ENCODE peak calls at places on chromosomes 4 and X, in eight cellular contexts. S is left ventricle myocardium inferior, D is type B pancreatic cell, M is GM20000, Q is stomach, L is A549, E is transverse colon, C is GM13976. A is an unnamed sample.

GRCh38 chr4:56026596-56026995 is 77.9 kb downstream of the CEP135 start:
- DNase-seq in M (no peak), E (no peak), C (no peak), Q (no peak), L (no peak), D (no peak), S (no peak), A (no peak)

GRCh38 chr4:106854970-106855369 is 181.1 kb downstream of the DKK2 start:
- DNase-seq in M (no peak), S (no peak), Q (no peak), D (no peak), C (no peak), L (no peak), E (no peak), A (no peak)

GRCh38 chr4:181971411-181971810 is 271.8 kb upstream of the TENM3 start:
- DNase-seq in D (no peak), Q (no peak), E (no peak), S (no peak), L (no peak), M (peak; percentile 15), C (peak; percentile 16), A (no peak)

GRCh38 chr4:88456757-88457306 is at the start of gene HERC5:
- DNase-seq in M (peak; percentile 98), C (peak; percentile 97), Q (peak; percentile 94), L (peak; percentile 82), S (peak; percentile 91), E (peak; percentile 94), D (peak; percentile 83), A (peak; percentile 92)

GRCh38 chr4:162497564-162498167 is 333.9 kb upstream of the FSTL5 start:
- DNase-seq in S (no peak), C (peak; percentile 43), Q (no peak), M (peak; percentile 20), D (no peak), L (peak; percentile 5), E (no peak), A (no peak)

GRCh38 chr4:8030121-8030781 is 90.6 kb upstream of the AFAP1 start:
- DNase-seq in M (no peak), L (no peak), Q (no peak), D (no peak), E (no peak), C (no peak), S (no peak), A (no peak)

GRCh38 chr4:107552306-107552705 is 167.7 kb downstream of the PAPSS1 start:
- DNase-seq in L (no peak), C (no peak), M (no peak), S (no peak), D (no peak), Q (no peak), E (no peak), A (no peak)

GRCh38 chrX:155086202-155086840 is 15.0 kb downstream of the BRCC3 start:
- DNase-seq in E (peak; percentile 30), S (no peak), D (no peak), L (peak; percentile 22), Q (no peak), C (peak; percentile 33), M (no peak), A (no peak)

GRCh38 chr4:106502106-106502699 is 133.6 kb upstream of the GIMD1 start:
- DNase-seq in D (no peak), L (peak; percentile 18), M (peak; percentile 47), E (peak; percentile 41), Q (peak; percentile 64), C (peak; percentile 54), S (peak; percentile 29), A (no peak)

GRCh38 chrX:109498434-109498833 is 16.5 kb upstream of the GUCY2F start:
- DNase-seq in C (no peak), S (no peak), Q (no peak), M (no peak), L (no peak), D (no peak), E (no peak), A (no peak)

GRCh38 chr4:76654796-76655195 is 219.8 kb downstream of the SHROOM3 start:
- DNase-seq in L (no peak), C (no peak), E (no peak), M (no peak), D (no peak), Q (no peak), S (no peak), A (no peak)

GRCh38 chr4:6224725-6225124 is 24.4 kb upstream of the JAKMIP1 start:
- DNase-seq in S (no peak), M (no peak), L (no peak), C (no peak), D (no peak), E (no peak), Q (no peak), A (peak; percentile 7)

GRCh38 chrX:17627026-17627425 is 110.3 kb upstream of the SCML1 start:
- DNase-seq in C (no peak), Q (no peak), D (no peak), E (no peak), M (no peak), L (no peak), S (no peak), A (no peak)

GRCh38 chr4:7411491-7411890 is 23.2 kb downstream of the PSAPL1 start:
- DNase-seq in M (no peak), D (no peak), S (no peak), L (no peak), Q (peak; percentile 7), C (no peak), E (no peak), A (peak; percentile 53)

GRCh38 chr4:187020681-187021080 is 297.0 kb upstream of the FAT1 start:
- DNase-seq in C (no peak), S (no peak), Q (no peak), L (no peak), M (no peak), E (no peak), D (no peak), A (no peak)

GRCh38 chrX:153638436-153639176 is 8.4 kb upstream of the DUSP9 start:
- DNase-seq in E (no peak), M (no peak), Q (peak; percentile 15), C (no peak), D (no peak), S (no peak), L (no peak), A (no peak)

GRCh38 chr4:139532951-139533350 is 23.1 kb downstream of the SETD7 start:
- DNase-seq in C (no peak), S (no peak), D (no peak), L (no peak), M (no peak), E (no peak), Q (no peak), A (no peak)

GRCh38 chr4:110978761-110979160 is 355.9 kb upstream of the PITX2 start:
- DNase-seq in C (no peak), D (no peak), M (no peak), L (no peak), S (no peak), E (no peak), Q (no peak), A (no peak)

GRCh38 chrX:94057385-94057784 is 383.4 kb downstream of the FAM133A start:
- DNase-seq in C (no peak), L (no peak), D (no peak), S (no peak), Q (no peak), M (no peak), E (no peak), A (no peak)

GRCh38 chr4:148770377-148770776 is 328.2 kb upstream of the NR3C2 start:
- DNase-seq in E (no peak), D (no peak), C (no peak), Q (no peak), S (no peak), L (no peak), M (no peak), A (no peak)
- TF ChIP-seq CTCF in E (no peak), D (no peak), C (no peak), Q (no peak), S (peak; percentile 28), L (no peak), M (no peak), A (no peak)

GRCh38 chrX:74346124-74346523 is 42.1 kb downstream of the ZCCHC13 start:
- DNase-seq in D (no peak), Q (no peak), C (no peak), M (no peak), S (no peak), L (no peak), E (no peak), A (no peak)
- TF ChIP-seq CTCF in D (no peak), Q (no peak), C (no peak), M (no peak), S (no peak), L (no peak), E (no peak), A (no peak)

DNA sequence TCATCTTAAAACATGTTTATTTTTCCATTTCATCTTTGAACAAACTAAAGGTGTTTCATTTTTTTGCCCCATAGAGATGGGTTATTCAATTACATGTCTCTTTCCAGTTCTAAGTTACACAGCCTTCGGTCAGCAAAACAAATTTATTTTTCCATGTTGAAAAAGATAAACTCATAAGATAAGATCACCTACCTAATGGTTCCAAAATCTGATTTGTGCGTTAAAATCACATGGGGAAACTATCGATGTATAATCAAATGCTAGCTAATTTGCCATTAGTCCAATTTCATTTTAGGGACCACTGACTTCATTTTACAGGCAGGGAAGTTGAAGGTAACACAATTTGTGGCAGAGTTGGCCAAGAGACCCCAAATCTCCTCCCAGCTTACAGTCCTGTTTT is 67.2 kb upstream of the ACSL1 start:
- DNase-seq in L (no peak), Q (no peak), C (no peak), D (no peak), E (no peak), M (no peak), S (no peak), A (no peak)
- TF ChIP-seq CTCF in L (no peak), Q (no peak), C (no peak), D (no peak), E (no peak), M (no peak), S (no peak), A (no peak)

GRCh38 chr4:71126719-71127118 is 133.3 kb downstream of the DCK start:
- DNase-seq in Q (no peak), S (no peak), L (peak; percentile 5), C (no peak), M (no peak), E (peak; percentile 27), D (no peak), A (no peak)
- TF ChIP-seq CTCF in Q (no peak), S (no peak), L (no peak), C (no peak), M (no peak), E (no peak), D (no peak), A (no peak)

DNA sequence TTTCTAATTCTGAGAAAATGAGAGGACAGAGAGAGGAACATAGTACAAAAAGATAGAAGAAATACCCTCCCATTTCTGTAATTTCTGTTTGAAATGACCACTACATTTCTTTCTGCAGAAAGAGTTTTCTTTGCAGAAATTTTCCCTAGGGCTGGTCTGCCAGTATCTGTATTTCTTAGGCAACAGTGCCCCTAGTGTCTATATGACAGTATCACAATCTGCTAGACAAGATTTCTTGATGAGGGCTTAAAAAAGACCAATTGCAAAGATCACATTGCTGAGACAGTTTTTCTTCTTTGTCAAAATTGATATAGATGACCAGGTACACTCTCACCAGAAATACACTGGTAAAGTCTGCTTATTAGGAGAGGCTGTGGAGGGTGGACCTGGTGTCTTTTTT is 81.0 kb upstream of the ZDHHC15 start:
- DNase-seq in Q (no peak), L (peak; percentile 16), C (peak; percentile 46), S (no peak), M (peak; percentile 13), E (no peak), D (no peak), A (no peak)
- TF ChIP-seq CTCF in Q (no peak), L (peak; percentile 39), C (peak; percentile 43), S (peak; percentile 73), M (no peak), E (peak; percentile 70), D (peak; percentile 80), A (peak; percentile 55)